ENCODE peak calls at places on chromosomes 4 and X, in ten cellular contexts. W, Q, P, V, M, Z, J, R, N and F are unnamed samples.

GRCh38 chrX:10111364-10112148 is 45.2 kb upstream of the CLCN4 start:
- DNase-seq in W (no peak), Q (no peak), P (peak; percentile 70), V (no peak), M (no peak), Z (peak; percentile 89), J (no peak), R (no peak), N (peak; percentile 15), F (peak; percentile 48)

GRCh38 chr4:70734971-70735370 is 13.2 kb downstream of the RUFY3 start:
- DNase-seq in W (no peak), Q (no peak), P (no peak), V (no peak), M (no peak), Z (no peak), J (no peak), R (no peak), N (no peak), F (no peak)

GRCh38 chrX:108090474-108091265 is 672 bp downstream of the PSMD10 start:
- DNase-seq in W (peak; percentile 45), Q (no peak), P (no peak), V (no peak), M (no peak), Z (peak; percentile 16), J (no peak), R (no peak), N (peak; percentile 27), F (no peak)

GRCh38 chrX:148441387-148441786 is 59.0 kb upstream of the AFF2 start:
- DNase-seq in W (no peak), Q (peak; percentile 15), P (no peak), V (no peak), M (no peak), Z (no peak), J (no peak), R (no peak), N (no peak), F (no peak)

GRCh38 chr4:1766336-1767057 is 26.6 kb upstream of the FGFR3 start:
- DNase-seq in W (no peak), Q (peak; percentile 39), P (no peak), V (no peak), M (no peak), Z (no peak), J (no peak), R (no peak), N (no peak), F (no peak)

GRCh38 chrX:134935286-134935685 is 55.5 kb upstream of the SMIM10 start:
- DNase-seq in W (peak; percentile 14), Q (no peak), P (no peak), V (no peak), M (no peak), Z (no peak), J (no peak), R (no peak), N (no peak), F (no peak)

GRCh38 chr4:140776551-140776950 is 20.4 kb upstream of the TBC1D9 start:
- DNase-seq in W (no peak), Q (no peak), P (no peak), V (no peak), M (no peak), Z (no peak), J (no peak), R (no peak), N (no peak), F (no peak)

GRCh38 chrX:113868716-113869115 is 715.2 kb upstream of the HTR2C start:
- DNase-seq in W (peak; percentile 0), Q (no peak), P (no peak), V (no peak), M (no peak), Z (no peak), J (no peak), R (no peak), N (peak; percentile 27), F (no peak)

GRCh38 chrX:3175659-3176438 is 134.6 kb downstream of the ARSF start:
- DNase-seq in W (peak; percentile 42), Q (no peak), P (no peak), V (no peak), M (no peak), Z (no peak), J (no peak), R (no peak), N (peak; percentile 50), F (no peak)

GRCh38 chrX:135740683-135741149 is 27.3 kb downstream of the CT45A3 start:
- DNase-seq in W (no peak), Q (peak; percentile 73), P (peak; percentile 44), V (no peak), M (no peak), Z (peak; percentile 44), J (no peak), R (no peak), N (peak; percentile 7), F (peak; percentile 45)

GRCh38 chr4:7532043-7532442 is 97.3 kb upstream of the PSAPL1 start:
- DNase-seq in W (no peak), Q (no peak), P (no peak), V (no peak), M (no peak), Z (no peak), J (no peak), R (no peak), N (no peak), F (no peak)

GRCh38 chr4:101367201-101367600 is 19.9 kb upstream of the PPP3CA start:
- DNase-seq in W (peak; percentile 85), Q (no peak), P (no peak), V (no peak), M (no peak), Z (no peak), J (no peak), R (no peak), N (peak; percentile 89), F (no peak)

GRCh38 chr4:2363056-2363719 is 55.3 kb downstream of the ZFYVE28 start:
- DNase-seq in W (no peak), Q (no peak), P (no peak), V (no peak), M (no peak), Z (no peak), J (no peak), R (peak; percentile 71), N (no peak), F (no peak)

GRCh38 chr4:26583538-26583864 is 383 bp upstream of the TBC1D19 start:
- DNase-seq in W (no peak), Q (no peak), P (peak; percentile 46), V (no peak), M (no peak), Z (no peak), J (no peak), R (no peak), N (no peak), F (no peak)

DNA sequence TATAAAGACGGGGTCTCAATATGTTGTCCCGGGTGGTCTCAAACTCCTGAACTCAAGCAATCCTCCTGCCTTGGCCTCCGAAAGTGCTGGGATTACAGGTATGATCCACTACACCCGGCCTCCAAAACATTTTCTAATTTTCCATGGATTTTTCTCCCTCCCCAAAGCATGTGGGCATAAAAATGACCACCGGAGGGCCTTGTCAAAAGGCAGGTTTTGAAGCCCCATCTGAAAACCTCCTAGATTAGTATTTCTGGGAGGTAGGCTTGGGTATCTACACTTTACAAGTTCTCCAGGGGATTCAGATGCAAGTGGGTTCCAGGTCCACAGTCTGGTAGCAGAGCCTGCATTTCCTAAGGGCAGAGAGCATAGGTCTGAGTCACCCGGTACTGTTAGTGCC is 1.4 kb upstream of the GPR173 start:
- DNase-seq in W (peak; percentile 16), Q (no peak), P (no peak), V (no peak), M (no peak), Z (no peak), J (no peak), R (no peak), N (no peak), F (no peak)
- TF ChIP-seq CTCF in W (peak; percentile 27), Q (no peak), P (peak; percentile 6), V (no peak), M (no peak), Z (no peak), J (peak; percentile 32), R (no peak), N (peak; percentile 31), F (no peak)

GRCh38 chrX:327660-328126 is 9.1 kb upstream of the GTPBP6 start:
- DNase-seq in W (no peak), Q (no peak), P (no peak), V (no peak), M (no peak), Z (no peak), J (no peak), R (no peak), N (no peak), F (no peak)
- TF ChIP-seq CTCF in W (no peak), Q (no peak), P (no peak), V (no peak), M (no peak), Z (no peak), J (no peak), R (no peak), N (no peak), F (no peak)

GRCh38 chr4:100060765-100061416 is 110.8 kb upstream of the H2AZ1 start:
- DNase-seq in W (no peak), Q (no peak), P (peak; percentile 31), V (no peak), M (no peak), Z (peak; percentile 59), J (no peak), R (no peak), N (no peak), F (peak; percentile 34)

GRCh38 chr4:100061835-100062234 is 111.8 kb upstream of the H2AZ1 start:
- DNase-seq in W (peak; percentile 24), Q (no peak), P (no peak), V (no peak), M (no peak), Z (no peak), J (no peak), R (no peak), N (peak; percentile 21), F (no peak)

GRCh38 chr4:100059467-100059866 is 109.4 kb upstream of the H2AZ1 start:
- DNase-seq in W (no peak), Q (no peak), P (no peak), V (no peak), M (no peak), Z (no peak), J (no peak), R (no peak), N (no peak), F (no peak)

GRCh38 chr4:100062921-100063320 is 112.8 kb upstream of the H2AZ1 start:
- DNase-seq in W (peak; percentile 7), Q (no peak), P (no peak), V (no peak), M (no peak), Z (no peak), J (no peak), R (no peak), N (no peak), F (no peak)

DNA sequence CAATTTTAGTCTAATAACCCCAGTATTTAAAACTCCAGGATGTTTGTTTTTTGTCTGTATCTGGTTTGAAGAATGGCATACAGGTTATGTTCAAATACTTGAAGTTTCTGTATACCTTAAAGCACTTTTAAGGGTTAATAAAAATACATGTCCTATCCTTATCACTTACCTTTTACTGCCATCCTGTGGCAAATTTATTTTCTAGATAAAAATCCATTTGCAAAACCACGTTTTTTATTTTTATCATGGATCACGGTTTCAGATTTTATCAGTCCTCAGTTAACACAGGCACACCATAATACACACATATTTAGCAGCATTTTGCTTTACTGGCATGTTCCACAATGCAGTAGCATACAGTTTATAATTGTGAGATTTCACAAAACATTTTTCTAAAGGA is 113.3 kb upstream of the H2AZ1 start:
- DNase-seq in W (no peak), Q (no peak), P (no peak), V (no peak), M (no peak), Z (no peak), J (no peak), R (no peak), N (no peak), F (no peak)
- TF ChIP-seq CTCF in W (no peak), Q (no peak), P (no peak), V (no peak), M (no peak), Z (no peak), J (no peak), R (no peak), N (no peak), F (peak; percentile 5)

GRCh38 chr4:118839221-118839927 is 3.4 kb upstream of the SEC24D start:
- DNase-seq in W (no peak), Q (no peak), P (no peak), V (no peak), M (no peak), Z (no peak), J (no peak), R (no peak), N (no peak), F (no peak)
- TF ChIP-seq CTCF in W (no peak), Q (no peak), P (no peak), V (no peak), M (no peak), Z (no peak), J (no peak), R (no peak), N (no peak), F (no peak)